ENCODE peak calls at places on chromosome 11, in nine cellular contexts. L is kidney; X is ovary; U is psoas muscle; R is CD8-positive, alpha-beta memory T cell; K is mucosa of descending colon; H is gastrocnemius medialis; G is CD8-positive, alpha-beta T cell; V is tibial nerve. S is an unnamed sample.

GRCh38 chr11:78298216-78298860 is 109.6 kb downstream of the USP35 start:
- DNase-seq in L (no peak), X (no peak), U (no peak), R (no peak), K (no peak), H (no peak), G (no peak), V (no peak), S (no peak)

GRCh38 chr11:14423633-14424032 is 64.7 kb upstream of the RRAS2 start:
- DNase-seq in L (no peak), X (no peak), U (no peak), R (no peak), K (no peak), H (no peak), G (no peak), V (no peak), S (no peak)

GRCh38 chr11:120778692-120779490 is 245.0 kb upstream of the TBCEL start:
- DNase-seq in L (no peak), X (no peak), U (no peak), R (no peak), K (no peak), H (no peak), G (no peak), V (no peak), S (no peak)

GRCh38 chr11:924406-925157 is 1.1 kb upstream of the AP2A2 start:
- DNase-seq in L (peak; percentile 80), X (peak; percentile 61), U (peak; percentile 44), R (no peak), K (peak; percentile 50), H (no peak), G (no peak), V (no peak), S (no peak)

GRCh38 chr11:13119928-13120520 is 110.9 kb downstream of the RASSF10 start:
- DNase-seq in L (no peak), X (no peak), U (no peak), R (no peak), K (no peak), H (no peak), G (no peak), V (no peak), S (no peak)

GRCh38 chr11:85196955-85197354 is 430.2 kb downstream of the DLG2 start:
- DNase-seq in L (no peak), X (no peak), U (no peak), R (no peak), K (no peak), H (no peak), G (no peak), V (no peak), S (no peak)

GRCh38 chr11:111733655-111734088 is 32.5 kb downstream of the PPP2R1B start:
- DNase-seq in L (peak; percentile 76), X (peak; percentile 60), U (peak; percentile 54), R (no peak), K (no peak), H (peak; percentile 63), G (no peak), V (no peak), S (no peak)

GRCh38 chr11:102564110-102564509 is 33.6 kb upstream of the MMP7 start:
- DNase-seq in L (no peak), X (no peak), U (no peak), R (no peak), K (no peak), H (no peak), G (no peak), V (no peak), S (no peak)

GRCh38 chr11:120248551-120249278 is 8.8 kb downstream of the POU2F3 start:
- DNase-seq in L (no peak), X (no peak), U (no peak), R (no peak), K (no peak), H (no peak), G (no peak), V (no peak), S (no peak)

GRCh38 chr11:33133761-33134160 is 27.5 kb downstream of the CSTF3 start:
- DNase-seq in L (no peak), X (no peak), U (no peak), R (no peak), K (no peak), H (no peak), G (no peak), V (no peak), S (no peak)

GRCh38 chr11:33135768-33136443 is 25.4 kb downstream of the CSTF3 start:
- DNase-seq in L (no peak), X (no peak), U (no peak), R (no peak), K (no peak), H (no peak), G (no peak), V (no peak), S (no peak)

GRCh38 chr11:33135216-33135615 is 26.1 kb downstream of the CSTF3 start:
- DNase-seq in L (no peak), X (no peak), U (no peak), R (no peak), K (no peak), H (no peak), G (no peak), V (no peak), S (no peak)

GRCh38 chr11:33128739-33129138 is 32.5 kb downstream of the CSTF3 start:
- DNase-seq in L (no peak), X (no peak), U (no peak), R (no peak), K (no peak), H (no peak), G (no peak), V (no peak), S (no peak)

DNA sequence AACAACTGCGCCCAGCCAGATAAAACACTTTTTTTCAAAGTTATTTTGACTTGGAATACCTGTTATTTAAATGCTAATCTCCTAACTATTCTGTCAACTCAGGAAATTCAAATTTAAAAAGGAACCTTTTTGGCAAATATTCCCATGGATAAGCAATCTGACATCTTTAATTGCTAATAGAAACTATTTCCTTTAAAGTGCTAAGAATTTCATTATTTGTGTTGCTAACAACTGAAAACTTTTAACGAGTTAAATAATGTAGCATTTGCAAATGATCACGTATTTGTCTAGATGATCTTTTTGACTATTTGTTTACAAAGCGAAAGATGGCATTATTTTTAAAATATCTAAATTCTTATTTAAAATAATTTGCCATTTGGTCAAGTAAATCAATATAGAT is 28.8 kb downstream of the CSTF3 start:
- DNase-seq in L (no peak), X (no peak), U (no peak), R (no peak), K (no peak), H (no peak), G (no peak), V (no peak), S (no peak)
- H3K4me1 ChIP-seq in L (no peaks in the 10 kb centered on the region), X (no peaks in the 10 kb centered on the region), U (no peaks in the 10 kb centered on the region), R (no peaks in the 10 kb centered on the region), K (no peaks in the 10 kb centered on the region), H (no peaks in the 10 kb centered on the region), G (no peaks in the 10 kb centered on the region), V (peaks cover 8% of the 10 kb centered on the region), S (no peaks in the 10 kb centered on the region)

GRCh38 chr11:126359431-126360048 is 4.1 kb downstream of the ST3GAL4 start:
- DNase-seq in L (peak; percentile 94), X (peak; percentile 91), U (peak; percentile 79), R (no peak), K (peak; percentile 67), H (peak; percentile 48), G (no peak), V (peak; percentile 75), S (peak; percentile 30)

GRCh38 chr11:126361400-126361799 is 5.9 kb downstream of the ST3GAL4 start:
- DNase-seq in L (no peak), X (peak; percentile 29), U (no peak), R (no peak), K (peak; percentile 8), H (no peak), G (no peak), V (no peak), S (no peak)

GRCh38 chr11:126358763-126359160 is 3.3 kb downstream of the ST3GAL4 start:
- DNase-seq in L (no peak), X (no peak), U (no peak), R (no peak), K (peak; percentile 16), H (no peak), G (no peak), V (no peak), S (no peak)

GRCh38 chr11:126357969-126358762 is 2.7 kb downstream of the ST3GAL4 start:
- DNase-seq in L (no peak), X (peak; percentile 74), U (no peak), R (no peak), K (peak; percentile 26), H (no peak), G (no peak), V (no peak), S (no peak)

DNA sequence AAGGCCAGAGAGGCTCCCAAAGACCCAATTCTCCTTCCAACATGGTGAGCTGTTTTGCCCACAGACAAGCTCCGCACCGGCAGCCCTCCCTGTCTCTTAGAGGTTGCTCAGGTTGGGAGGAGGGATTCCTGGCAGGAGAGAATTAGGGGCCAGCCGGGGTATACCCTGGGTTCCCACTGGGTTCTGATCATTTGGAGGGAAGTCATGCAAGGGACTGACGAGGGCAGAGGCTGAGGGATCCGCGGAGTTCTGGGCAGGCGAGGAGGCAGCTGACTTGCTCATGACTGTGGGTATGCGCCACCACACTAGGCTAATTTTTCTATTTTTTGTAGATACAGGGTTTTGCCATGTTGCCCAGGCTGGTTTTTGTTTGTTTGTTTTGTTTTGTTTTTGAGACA is 4.6 kb downstream of the ST3GAL4 start:
- DNase-seq in L (no peak), X (no peak), U (no peak), R (no peak), K (no peak), H (no peak), G (no peak), V (no peak), S (no peak)
- H3K4me1 ChIP-seq in L (peaks cover 25% of the 10 kb centered on the region), X (peaks cover 39% of the 10 kb centered on the region), U (peaks cover 23% of the 10 kb centered on the region), R (peaks cover 6% of the 10 kb centered on the region), K (no peaks in the 10 kb centered on the region), H (peaks cover 17% of the 10 kb centered on the region), G (peaks cover 6% of the 10 kb centered on the region), V (peaks cover 82% of the 10 kb centered on the region), S (peaks cover 15% of the 10 kb centered on the region)

DNA sequence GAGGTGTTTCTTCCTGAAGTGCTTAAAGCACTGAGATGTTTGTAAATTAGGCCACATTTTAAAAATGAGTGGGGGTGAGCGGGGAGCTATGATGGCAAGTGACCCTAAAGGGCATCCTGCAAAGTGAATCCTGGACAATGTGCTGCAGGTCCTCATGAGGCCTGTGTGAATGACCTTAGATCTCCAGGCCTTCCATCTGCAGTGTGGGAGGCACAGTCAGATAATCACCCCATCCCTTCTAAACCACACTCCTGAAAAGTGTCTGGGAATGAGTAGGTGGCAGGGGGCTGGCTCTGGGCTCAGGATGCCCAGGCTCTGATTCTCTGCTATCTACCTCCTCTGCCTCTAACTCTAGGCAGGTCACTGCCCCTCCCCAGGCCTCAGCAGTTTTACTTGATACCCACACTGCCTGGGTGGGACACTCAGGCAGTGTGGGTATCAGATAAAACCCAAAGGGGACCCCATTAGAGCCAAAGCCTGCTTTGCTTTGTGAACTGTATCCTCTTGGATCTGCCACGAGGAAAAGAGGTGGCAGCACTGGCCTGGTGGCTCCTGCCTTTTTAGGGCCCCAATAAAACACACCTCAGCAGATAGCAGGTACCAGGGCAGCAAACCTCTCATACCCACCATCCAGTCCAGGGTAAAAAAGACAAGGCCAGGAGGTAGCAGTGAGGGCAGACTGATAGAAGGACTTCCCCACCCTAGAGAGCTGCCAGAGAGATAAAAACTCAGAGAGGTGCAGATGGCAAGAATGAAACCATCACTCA is 10.5 kb downstream of the STARD10 start:
- DNase-seq in L (no peak), X (no peak), U (no peak), R (no peak), K (peak; percentile 46), H (no peak), G (no peak), V (no peak), S (no peak)
- H3K4me1 ChIP-seq in L (peaks cover 35% of the 10 kb centered on the region), X (peaks cover 5% of the 10 kb centered on the region), U (peaks cover 16% of the 10 kb centered on the region), R (peaks cover 17% of the 10 kb centered on the region), K (peaks cover 57% of the 10 kb centered on the region), H (peaks cover 10% of the 10 kb centered on the region), G (peaks cover 16% of the 10 kb centered on the region), V (peaks cover 37% of the 10 kb centered on the region), S (peaks cover 61% of the 10 kb centered on the region)

GRCh38 chr11:65418431-65418680 is 4.2 kb upstream of the NEAT1 start:
- DNase-seq in L (no peak), X (no peak), U (no peak), R (no peak), K (no peak), H (no peak), G (peak; percentile 31), V (no peak), S (no peak)
- H3K4me1 ChIP-seq in L (peaks cover 38% of the 10 kb centered on the region), X (peaks cover 23% of the 10 kb centered on the region), U (peaks cover 59% of the 10 kb centered on the region), R (peaks cover 59% of the 10 kb centered on the region), K (peaks cover 51% of the 10 kb centered on the region), H (peaks cover 60% of the 10 kb centered on the region), G (peaks cover 58% of the 10 kb centered on the region), V (peaks cover 71% of the 10 kb centered on the region), S (peaks cover 57% of the 10 kb centered on the region)

S was measured in body of pancreas.